ENCODE peak calls at places on chromosomes 13 and 19, in five cellular contexts. Y, T, Z, H and V are unnamed samples.
A peak's percentile ranks its signal among the peaks of the same experiment; 100 is the strongest.

GRCh38 chr13:31042501-31043165 is 110.2 kb downstream of the TEX26 start:
- DNase-seq in Z (no peak), Y (no peak), H (no peak), T (no peak), V (no peak)

GRCh38 chr13:20141238-20142018 is 19.4 kb downstream of the GJA3 start:
- DNase-seq in Z (no peak), T (no peak), H (no peak), Y (no peak), V (no peak)

GRCh38 chr19:44824758-44825157 is 15.9 kb downstream of the BCAM start:
- DNase-seq in Z (no peak), T (no peak), H (no peak), Y (no peak), V (no peak)

GRCh38 chr13:74487091-74487722 is 353.0 kb upstream of the KLF12 start:
- DNase-seq in Y (no peak), Z (no peak), T (no peak), H (no peak), V (no peak)

GRCh38 chr19:39996811-39997594 is at the start of gene ZNF546:
- DNase-seq in H (peak; percentile 58), Y (peak; percentile 10), Z (peak; percentile 94), T (peak; percentile 72), V (peak; percentile 70)

GRCh38 chr13:60112771-60113170 is 51.0 kb downstream of the DIAPH3 start:
- DNase-seq in Z (no peak), H (no peak), Y (no peak), T (no peak), V (peak; percentile 7)

GRCh38 chr13:111406636-111407035 is 86.2 kb downstream of the TEX29 start:
- DNase-seq in T (no peak), Y (no peak), H (no peak), Z (no peak), V (no peak)

GRCh38 chr13:35697281-35697680 is 220.8 kb upstream of the MAB21L1 start:
- DNase-seq in T (no peak), Y (no peak), H (no peak), Z (no peak), V (no peak)

GRCh38 chr19:49149652-49150105 is 5.5 kb downstream of the HRC start:
- DNase-seq in T (peak; percentile 85), H (peak; percentile 54), Y (peak; percentile 62), Z (peak; percentile 66), V (peak; percentile 55)